ENCODE peak calls at places on chromosomes 3 and 15, in six cellular contexts. One of them, this sample, is unnamed.

GRCh38 chr3:141538568-141538967 is 51.7 kb downstream of the RASA2 start:
- DNase-seq in transverse colon: no peak
- DNase-seq in AG09309: no peak
- DNase-seq in mucosa of descending colon: no peak
- DNase-seq in heart left ventricle: no peak
- DNase-seq in AG10803: no peak
- DNase-seq in this sample: no peak

GRCh38 chr3:151228291-151229125 is 25.5 kb upstream of the GPR171 start:
- DNase-seq in transverse colon: no peak
- DNase-seq in AG09309: no peak
- DNase-seq in mucosa of descending colon: no peak
- DNase-seq in heart left ventricle: peak
- DNase-seq in AG10803: peak
- DNase-seq in this sample: no peak

GRCh38 chr3:42080452-42080872 is 10.7 kb upstream of the TRAK1 start:
- DNase-seq in transverse colon: peak
- DNase-seq in AG09309: no peak
- DNase-seq in mucosa of descending colon: no peak
- DNase-seq in heart left ventricle: no peak
- DNase-seq in AG10803: peak
- DNase-seq in this sample: no peak

GRCh38 chr3:9704343-9705322 is 1.0 kb downstream of the CPNE9 start:
- DNase-seq in transverse colon: peak
- DNase-seq in AG09309: no peak
- DNase-seq in mucosa of descending colon: peak
- DNase-seq in heart left ventricle: no peak
- DNase-seq in AG10803: no peak
- DNase-seq in this sample: peak

GRCh38 chr15:100095896-100096600 is 245.7 kb downstream of the ADAMTS17 start:
- DNase-seq in transverse colon: no peak
- DNase-seq in AG09309: no peak
- DNase-seq in mucosa of descending colon: no peak
- DNase-seq in heart left ventricle: no peak
- DNase-seq in AG10803: no peak
- DNase-seq in this sample: no peak

GRCh38 chr3:159763466-159764210 is 225.0 kb upstream of the IL12A start:
- DNase-seq in transverse colon: peak
- DNase-seq in AG09309: peak
- DNase-seq in mucosa of descending colon: peak
- DNase-seq in heart left ventricle: peak
- DNase-seq in AG10803: peak
- DNase-seq in this sample: peak

GRCh38 chr3:76203578-76203977 is 418.2 kb upstream of the ZNF717 start:
- DNase-seq in transverse colon: no peak
- DNase-seq in AG09309: no peak
- DNase-seq in mucosa of descending colon: no peak
- DNase-seq in heart left ventricle: no peak
- DNase-seq in AG10803: no peak
- DNase-seq in this sample: no peak

GRCh38 chr15:73053398-73053723 is 1.1 kb downstream of the NEO1 start:
- DNase-seq in transverse colon: no peak
- DNase-seq in AG09309: no peak
- DNase-seq in mucosa of descending colon: no peak
- DNase-seq in heart left ventricle: no peak
- DNase-seq in AG10803: no peak
- DNase-seq in this sample: no peak

GRCh38 chr3:126050626-126051025 is 33.3 kb downstream of the SLC41A3 start:
- DNase-seq in transverse colon: no peak
- DNase-seq in AG09309: no peak
- DNase-seq in mucosa of descending colon: no peak
- DNase-seq in heart left ventricle: no peak
- DNase-seq in AG10803: no peak
- DNase-seq in this sample: no peak

GRCh38 chr15:56719021-56719612 is 14.2 kb downstream of the ZNF280D start:
- DNase-seq in transverse colon: no peak
- DNase-seq in AG09309: no peak
- DNase-seq in mucosa of descending colon: no peak
- DNase-seq in heart left ventricle: no peak
- DNase-seq in AG10803: no peak
- DNase-seq in this sample: no peak

GRCh38 chr15:50450678-50451077 is 26.5 kb downstream of the USP8 start:
- DNase-seq in transverse colon: no peak
- DNase-seq in AG09309: no peak
- DNase-seq in mucosa of descending colon: no peak
- DNase-seq in heart left ventricle: no peak
- DNase-seq in AG10803: no peak
- DNase-seq in this sample: no peak

GRCh38 chr3:37863552-37863865 is 1.8 kb downstream of the CTDSPL start:
- DNase-seq in transverse colon: no peak
- DNase-seq in AG09309: no peak
- DNase-seq in mucosa of descending colon: no peak
- DNase-seq in heart left ventricle: no peak
- DNase-seq in AG10803: no peak
- DNase-seq in this sample: no peak

GRCh38 chr3:50260027-50260941 is 8.7 kb upstream of the SEMA3B start:
- DNase-seq in transverse colon: peak
- DNase-seq in AG09309: no peak
- DNase-seq in mucosa of descending colon: peak
- DNase-seq in heart left ventricle: peak
- DNase-seq in AG10803: peak
- DNase-seq in this sample: peak

GRCh38 chr15:65192016-65192415 is 6.9 kb upstream of the CLPX start:
- DNase-seq in transverse colon: no peak
- DNase-seq in AG09309: no peak
- DNase-seq in mucosa of descending colon: no peak
- DNase-seq in heart left ventricle: no peak
- DNase-seq in AG10803: peak
- DNase-seq in this sample: no peak

GRCh38 chr15:26295331-26295730 is 432.2 kb upstream of the ATP10A start:
- DNase-seq in transverse colon: no peak
- DNase-seq in AG09309: no peak
- DNase-seq in mucosa of descending colon: no peak
- DNase-seq in heart left ventricle: no peak
- DNase-seq in AG10803: no peak
- DNase-seq in this sample: no peak

GRCh38 chr15:60423540-60423939 is 25.8 kb upstream of the ANXA2 start:
- DNase-seq in transverse colon: no peak
- DNase-seq in AG09309: peak
- DNase-seq in mucosa of descending colon: no peak
- DNase-seq in heart left ventricle: no peak
- DNase-seq in AG10803: peak
- DNase-seq in this sample: no peak

GRCh38 chr15:69802432-69802831 is 295.3 kb downstream of the TLE3 start:
- DNase-seq in transverse colon: no peak
- DNase-seq in AG09309: no peak
- DNase-seq in mucosa of descending colon: no peak
- DNase-seq in heart left ventricle: no peak
- DNase-seq in AG10803: no peak
- DNase-seq in this sample: no peak

GRCh38 chr3:49607105-49607591 is 52.9 kb downstream of the BSN start:
- DNase-seq in transverse colon: no peak
- DNase-seq in AG09309: no peak
- DNase-seq in mucosa of descending colon: no peak
- DNase-seq in heart left ventricle: no peak
- DNase-seq in AG10803: peak
- DNase-seq in this sample: no peak

GRCh38 chr15:58524247-58524646 is 92.5 kb downstream of the LIPC start:
- DNase-seq in transverse colon: no peak
- DNase-seq in AG09309: no peak
- DNase-seq in mucosa of descending colon: no peak
- DNase-seq in heart left ventricle: no peak
- DNase-seq in AG10803: no peak
- DNase-seq in this sample: no peak

GRCh38 chr15:76866716-76867321 is 38.3 kb downstream of the SCAPER start:
- DNase-seq in transverse colon: no peak
- DNase-seq in AG09309: peak
- DNase-seq in mucosa of descending colon: no peak
- DNase-seq in heart left ventricle: no peak
- DNase-seq in AG10803: peak
- DNase-seq in this sample: peak

GRCh38 chr15:79474252-79474651 is 42.1 kb downstream of the MINAR1 start:
- DNase-seq in transverse colon: no peak
- DNase-seq in AG09309: peak
- DNase-seq in mucosa of descending colon: no peak
- DNase-seq in heart left ventricle: no peak
- DNase-seq in AG10803: peak
- DNase-seq in this sample: no peak

GRCh38 chr3:149536429-149536828 is 61.9 kb downstream of the TM4SF4 start:
- DNase-seq in transverse colon: peak
- DNase-seq in AG09309: no peak
- DNase-seq in mucosa of descending colon: no peak
- DNase-seq in heart left ventricle: peak
- DNase-seq in AG10803: peak
- DNase-seq in this sample: no peak

GRCh38 chr15:69341356-69341755 is 42.6 kb downstream of the PAQR5 start:
- DNase-seq in transverse colon: no peak
- DNase-seq in AG09309: no peak
- DNase-seq in mucosa of descending colon: no peak
- DNase-seq in heart left ventricle: no peak
- DNase-seq in AG10803: no peak
- DNase-seq in this sample: no peak

GRCh38 chr15:70095387-70096214 is 2.1 kb downstream of the TLE3 start:
- DNase-seq in transverse colon: peak
- DNase-seq in AG09309: no peak
- DNase-seq in mucosa of descending colon: peak
- DNase-seq in heart left ventricle: no peak
- DNase-seq in AG10803: no peak
- DNase-seq in this sample: peak

GRCh38 chr3:196726788-196727675 is 12.6 kb upstream of the PAK2 start:
- DNase-seq in transverse colon: no peak
- DNase-seq in AG09309: no peak
- DNase-seq in mucosa of descending colon: no peak
- DNase-seq in heart left ventricle: no peak
- DNase-seq in AG10803: peak
- DNase-seq in this sample: no peak

GRCh38 chr3:10443791-10444429 is 61.5 kb downstream of the ATP2B2 start:
- DNase-seq in transverse colon: no peak
- DNase-seq in AG09309: no peak
- DNase-seq in mucosa of descending colon: no peak
- DNase-seq in heart left ventricle: no peak
- DNase-seq in AG10803: no peak
- DNase-seq in this sample: no peak

GRCh38 chr3:23365066-23365465 is 161.9 kb downstream of the UBE2E2 start:
- DNase-seq in transverse colon: no peak
- DNase-seq in AG09309: no peak
- DNase-seq in mucosa of descending colon: no peak
- DNase-seq in heart left ventricle: no peak
- DNase-seq in AG10803: no peak
- DNase-seq in this sample: no peak

GRCh38 chr3:55285156-55285555 is 201.9 kb downstream of the WNT5A start:
- DNase-seq in transverse colon: no peak
- DNase-seq in AG09309: peak
- DNase-seq in mucosa of descending colon: no peak
- DNase-seq in heart left ventricle: no peak
- DNase-seq in AG10803: peak
- DNase-seq in this sample: no peak

GRCh38 chr3:188153498-188153948 is 434 bp upstream of the LPP start:
- DNase-seq in transverse colon: peak
- DNase-seq in AG09309: peak
- DNase-seq in mucosa of descending colon: peak
- DNase-seq in heart left ventricle: peak
- DNase-seq in AG10803: peak
- DNase-seq in this sample: no peak

DNA sequence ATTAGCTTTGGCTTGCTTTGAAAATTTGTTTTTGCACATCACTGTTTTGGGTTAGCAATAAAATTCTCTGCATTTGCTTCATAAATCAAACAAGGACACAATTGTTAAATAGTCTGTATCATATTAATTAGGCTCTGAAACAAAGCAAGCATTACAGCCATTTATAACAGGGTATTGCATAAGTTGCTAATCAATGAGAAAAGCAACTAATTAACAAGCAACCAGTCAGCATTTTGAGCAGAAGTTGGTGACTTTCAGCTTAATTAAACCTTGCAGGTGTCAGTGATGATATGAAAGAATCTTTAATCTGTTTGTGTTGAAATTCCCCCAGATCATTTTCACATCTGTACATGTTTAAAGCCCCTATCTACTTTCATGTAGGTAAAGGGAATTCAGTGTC is 495.1 kb downstream of the IL5RA start:
- DNase-seq in transverse colon: no peak
- DNase-seq in AG09309: no peak
- DNase-seq in mucosa of descending colon: no peak
- DNase-seq in heart left ventricle: no peak
- DNase-seq in AG10803: no peak
- DNase-seq in this sample: no peak
- TF ChIP-seq CTCF in transverse colon: no peak
- TF ChIP-seq CTCF in AG09309: no peak
- TF ChIP-seq CTCF in mucosa of descending colon: no peak
- TF ChIP-seq CTCF in heart left ventricle: no peak
- TF ChIP-seq CTCF in AG10803: no peak
- TF ChIP-seq CTCF in this sample: no peak

GRCh38 chr3:71689305-71689704 is 35.9 kb downstream of the EIF4E3 start:
- DNase-seq in transverse colon: no peak
- DNase-seq in AG09309: no peak
- DNase-seq in mucosa of descending colon: no peak
- DNase-seq in heart left ventricle: no peak
- DNase-seq in AG10803: no peak
- DNase-seq in this sample: no peak
- TF ChIP-seq CTCF in transverse colon: peak
- TF ChIP-seq CTCF in AG09309: no peak
- TF ChIP-seq CTCF in mucosa of descending colon: no peak
- TF ChIP-seq CTCF in heart left ventricle: no peak
- TF ChIP-seq CTCF in AG10803: no peak
- TF ChIP-seq CTCF in this sample: no peak

DNA sequence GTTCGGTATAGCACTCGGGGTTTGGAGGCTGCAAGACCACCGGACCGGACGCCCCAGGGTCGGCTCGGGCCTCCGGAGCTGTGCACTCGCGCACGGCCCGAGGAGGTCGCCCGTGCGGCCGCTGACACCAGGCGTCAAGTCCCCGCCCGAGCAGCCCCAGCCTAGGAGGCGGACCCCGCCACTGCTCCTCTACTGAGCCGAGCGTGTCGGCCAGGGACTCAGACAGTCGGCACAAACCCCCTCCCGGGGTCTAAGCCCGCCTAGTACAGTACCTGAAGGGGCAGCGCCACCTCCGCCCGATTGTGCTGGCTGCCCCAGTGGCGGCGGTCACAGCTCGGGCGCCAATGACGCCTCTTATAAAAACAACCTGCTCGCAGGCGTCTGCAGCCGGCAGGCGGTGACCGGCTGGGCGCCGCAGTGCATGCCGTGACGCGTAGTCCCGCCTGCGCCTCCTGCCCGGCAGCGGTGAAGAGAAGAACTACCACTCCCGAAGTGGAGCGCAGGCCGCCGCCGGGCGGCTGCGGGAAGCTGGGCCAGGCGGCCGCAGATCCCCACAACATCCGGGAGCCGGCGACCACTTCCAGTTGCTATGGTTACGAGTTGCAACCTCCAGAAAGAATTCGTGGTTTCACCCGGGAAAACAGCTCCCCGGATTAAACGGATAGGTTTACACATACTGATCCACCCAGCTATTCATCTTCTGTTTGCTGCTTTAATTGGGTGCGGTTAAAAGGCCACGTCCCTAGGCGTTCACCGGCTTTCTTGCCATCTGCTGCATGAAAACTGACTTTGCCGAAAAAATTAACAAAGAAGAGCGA is at the start of the genes CCPG1 and PIERCE2:
- DNase-seq in transverse colon: peak
- DNase-seq in AG09309: peak
- DNase-seq in mucosa of descending colon: peak
- DNase-seq in heart left ventricle: peak
- DNase-seq in AG10803: peak
- DNase-seq in this sample: peak
- TF ChIP-seq CTCF in transverse colon: peak
- TF ChIP-seq CTCF in AG09309: peak
- TF ChIP-seq CTCF in mucosa of descending colon: peak
- TF ChIP-seq CTCF in heart left ventricle: peak
- TF ChIP-seq CTCF in AG10803: peak
- TF ChIP-seq CTCF in this sample: peak

GRCh38 chr3:129421988-129422745 is 6.3 kb downstream of the EFCAB12 start:
- DNase-seq in transverse colon: no peak
- DNase-seq in AG09309: no peak
- DNase-seq in mucosa of descending colon: no peak
- DNase-seq in heart left ventricle: no peak
- DNase-seq in AG10803: no peak
- DNase-seq in this sample: no peak
- TF ChIP-seq CTCF in transverse colon: no peak
- TF ChIP-seq CTCF in AG09309: peak
- TF ChIP-seq CTCF in mucosa of descending colon: no peak
- TF ChIP-seq CTCF in heart left ventricle: no peak
- TF ChIP-seq CTCF in AG10803: no peak
- TF ChIP-seq CTCF in this sample: peak

This sample was measured in GM20000.